ENCODE peak calls at places on chromosome 14, in five cellular contexts. One of them, this sample, is unnamed.

GRCh38 chr14:104253901-104254353 is 115.5 kb downstream of the KIF26A start:
- DNase-seq in ovary: no peak
- DNase-seq in cardiac muscle cell: no peak
- DNase-seq in CD4-positive, CD25-positive, alpha-beta regulatory T cell: no peak
- DNase-seq in CD8-positive, alpha-beta T cell: no peak
- DNase-seq in this sample: no peak

GRCh38 chr14:52078093-52078492 is 9.2 kb upstream of the NID2 start:
- DNase-seq in ovary: no peak
- DNase-seq in cardiac muscle cell: no peak
- DNase-seq in CD4-positive, CD25-positive, alpha-beta regulatory T cell: no peak
- DNase-seq in CD8-positive, alpha-beta T cell: no peak
- DNase-seq in this sample: no peak

GRCh38 chr14:85934123-85934885 is 404.4 kb downstream of the FLRT2 start:
- DNase-seq in ovary: no peak
- DNase-seq in cardiac muscle cell: no peak
- DNase-seq in CD4-positive, CD25-positive, alpha-beta regulatory T cell: peak
- DNase-seq in CD8-positive, alpha-beta T cell: peak
- DNase-seq in this sample: no peak

GRCh38 chr14:54840798-54841197 is 61.8 kb downstream of the GCH1 start:
- DNase-seq in ovary: no peak
- DNase-seq in cardiac muscle cell: no peak
- DNase-seq in CD4-positive, CD25-positive, alpha-beta regulatory T cell: no peak
- DNase-seq in CD8-positive, alpha-beta T cell: no peak
- DNase-seq in this sample: no peak

GRCh38 chr14:100764716-100765115 is 38.0 kb downstream of the DLK1 start:
- DNase-seq in ovary: no peak
- DNase-seq in cardiac muscle cell: no peak
- DNase-seq in CD4-positive, CD25-positive, alpha-beta regulatory T cell: no peak
- DNase-seq in CD8-positive, alpha-beta T cell: no peak
- DNase-seq in this sample: no peak

GRCh38 chr14:96100171-96101064 is 61.3 kb downstream of the C14orf132 start:
- DNase-seq in ovary: peak
- DNase-seq in cardiac muscle cell: peak
- DNase-seq in CD4-positive, CD25-positive, alpha-beta regulatory T cell: peak
- DNase-seq in CD8-positive, alpha-beta T cell: peak
- DNase-seq in this sample: peak

GRCh38 chr14:85195872-85196477 is 334.0 kb upstream of the FLRT2 start:
- DNase-seq in ovary: no peak
- DNase-seq in cardiac muscle cell: no peak
- DNase-seq in CD4-positive, CD25-positive, alpha-beta regulatory T cell: no peak
- DNase-seq in CD8-positive, alpha-beta T cell: no peak
- DNase-seq in this sample: no peak

GRCh38 chr14:67566908-67567307 is 33.2 kb downstream of the PIGH start:
- DNase-seq in ovary: no peak
- DNase-seq in cardiac muscle cell: no peak
- DNase-seq in CD4-positive, CD25-positive, alpha-beta regulatory T cell: no peak
- DNase-seq in CD8-positive, alpha-beta T cell: no peak
- DNase-seq in this sample: no peak

GRCh38 chr14:82125963-82126362 is 592.3 kb upstream of the SEL1L start:
- DNase-seq in ovary: no peak
- DNase-seq in cardiac muscle cell: no peak
- DNase-seq in CD4-positive, CD25-positive, alpha-beta regulatory T cell: no peak
- DNase-seq in CD8-positive, alpha-beta T cell: no peak
- DNase-seq in this sample: no peak

GRCh38 chr14:49770212-49770817 is 2.4 kb downstream of the KLHDC2 start:
- DNase-seq in ovary: no peak
- DNase-seq in cardiac muscle cell: no peak
- DNase-seq in CD4-positive, CD25-positive, alpha-beta regulatory T cell: no peak
- DNase-seq in CD8-positive, alpha-beta T cell: no peak
- DNase-seq in this sample: no peak

GRCh38 chr14:53550776-53551175 is 397.7 kb upstream of the DDHD1 start:
- DNase-seq in ovary: no peak
- DNase-seq in cardiac muscle cell: no peak
- DNase-seq in CD4-positive, CD25-positive, alpha-beta regulatory T cell: no peak
- DNase-seq in CD8-positive, alpha-beta T cell: no peak
- DNase-seq in this sample: no peak

GRCh38 chr14:99118046-99118721 is 153.8 kb downstream of the BCL11B start:
- DNase-seq in ovary: no peak
- DNase-seq in cardiac muscle cell: peak
- DNase-seq in CD4-positive, CD25-positive, alpha-beta regulatory T cell: no peak
- DNase-seq in CD8-positive, alpha-beta T cell: no peak
- DNase-seq in this sample: no peak

GRCh38 chr14:95123895-95124579 is 33.3 kb downstream of the DICER1 start:
- DNase-seq in ovary: no peak
- DNase-seq in cardiac muscle cell: no peak
- DNase-seq in CD4-positive, CD25-positive, alpha-beta regulatory T cell: no peak
- DNase-seq in CD8-positive, alpha-beta T cell: no peak
- DNase-seq in this sample: no peak

GRCh38 chr14:37150414-37150813 is 22.0 kb downstream of the SLC25A21 start:
- DNase-seq in ovary: no peak
- DNase-seq in cardiac muscle cell: peak
- DNase-seq in CD4-positive, CD25-positive, alpha-beta regulatory T cell: no peak
- DNase-seq in CD8-positive, alpha-beta T cell: no peak
- DNase-seq in this sample: no peak

GRCh38 chr14:58104808-58105207 is 47.2 kb downstream of the ARMH4 start:
- DNase-seq in ovary: no peak
- DNase-seq in cardiac muscle cell: no peak
- DNase-seq in CD4-positive, CD25-positive, alpha-beta regulatory T cell: no peak
- DNase-seq in CD8-positive, alpha-beta T cell: no peak
- DNase-seq in this sample: no peak

GRCh38 chr14:55467307-55467706 is 26.9 kb upstream of the TBPL2 start:
- DNase-seq in ovary: no peak
- DNase-seq in cardiac muscle cell: no peak
- DNase-seq in CD4-positive, CD25-positive, alpha-beta regulatory T cell: no peak
- DNase-seq in CD8-positive, alpha-beta T cell: no peak
- DNase-seq in this sample: no peak

GRCh38 chr14:63308723-63309317 is 9.9 kb downstream of the GPHB5 start:
- DNase-seq in ovary: no peak
- DNase-seq in cardiac muscle cell: peak
- DNase-seq in CD4-positive, CD25-positive, alpha-beta regulatory T cell: no peak
- DNase-seq in CD8-positive, alpha-beta T cell: peak
- DNase-seq in this sample: no peak

GRCh38 chr14:28609228-28609828 is 157.3 kb upstream of the FOXG1 start:
- DNase-seq in ovary: no peak
- DNase-seq in cardiac muscle cell: peak
- DNase-seq in CD4-positive, CD25-positive, alpha-beta regulatory T cell: no peak
- DNase-seq in CD8-positive, alpha-beta T cell: no peak
- DNase-seq in this sample: peak

GRCh38 chr14:105945891-105946290 is 419.5 kb downstream of the TMEM121 start:
- DNase-seq in ovary: no peak
- DNase-seq in cardiac muscle cell: no peak
- DNase-seq in CD4-positive, CD25-positive, alpha-beta regulatory T cell: peak
- DNase-seq in CD8-positive, alpha-beta T cell: no peak
- DNase-seq in this sample: no peak

GRCh38 chr14:22510527-22511110 is 78.4 kb downstream of the DAD1 start:
- DNase-seq in ovary: no peak
- DNase-seq in cardiac muscle cell: no peak
- DNase-seq in CD4-positive, CD25-positive, alpha-beta regulatory T cell: no peak
- DNase-seq in CD8-positive, alpha-beta T cell: no peak
- DNase-seq in this sample: no peak

GRCh38 chr14:54462048-54462447 is 20.9 kb upstream of the CNIH1 start:
- DNase-seq in ovary: no peak
- DNase-seq in cardiac muscle cell: no peak
- DNase-seq in CD4-positive, CD25-positive, alpha-beta regulatory T cell: no peak
- DNase-seq in CD8-positive, alpha-beta T cell: no peak
- DNase-seq in this sample: no peak

GRCh38 chr14:51828017-51828797 is 32.2 kb upstream of the GNG2 start:
- DNase-seq in ovary: no peak
- DNase-seq in cardiac muscle cell: no peak
- DNase-seq in CD4-positive, CD25-positive, alpha-beta regulatory T cell: no peak
- DNase-seq in CD8-positive, alpha-beta T cell: peak
- DNase-seq in this sample: no peak

GRCh38 chr14:59422069-59422881 is 42.9 kb downstream of the GPR135 start:
- DNase-seq in ovary: no peak
- DNase-seq in cardiac muscle cell: peak
- DNase-seq in CD4-positive, CD25-positive, alpha-beta regulatory T cell: no peak
- DNase-seq in CD8-positive, alpha-beta T cell: no peak
- DNase-seq in this sample: no peak

GRCh38 chr14:58947816-58948440 is 240.5 kb upstream of the DAAM1 start:
- DNase-seq in ovary: no peak
- DNase-seq in cardiac muscle cell: peak
- DNase-seq in CD4-positive, CD25-positive, alpha-beta regulatory T cell: no peak
- DNase-seq in CD8-positive, alpha-beta T cell: no peak
- DNase-seq in this sample: no peak

GRCh38 chr14:30045720-30046119 is 118.1 kb upstream of the PRKD1 start:
- DNase-seq in ovary: no peak
- DNase-seq in cardiac muscle cell: no peak
- DNase-seq in CD4-positive, CD25-positive, alpha-beta regulatory T cell: no peak
- DNase-seq in CD8-positive, alpha-beta T cell: no peak
- DNase-seq in this sample: no peak

GRCh38 chr14:101878222-101879211 is 85.9 kb upstream of the DYNC1H1 start:
- DNase-seq in ovary: no peak
- DNase-seq in cardiac muscle cell: no peak
- DNase-seq in CD4-positive, CD25-positive, alpha-beta regulatory T cell: no peak
- DNase-seq in CD8-positive, alpha-beta T cell: peak
- DNase-seq in this sample: no peak

DNA sequence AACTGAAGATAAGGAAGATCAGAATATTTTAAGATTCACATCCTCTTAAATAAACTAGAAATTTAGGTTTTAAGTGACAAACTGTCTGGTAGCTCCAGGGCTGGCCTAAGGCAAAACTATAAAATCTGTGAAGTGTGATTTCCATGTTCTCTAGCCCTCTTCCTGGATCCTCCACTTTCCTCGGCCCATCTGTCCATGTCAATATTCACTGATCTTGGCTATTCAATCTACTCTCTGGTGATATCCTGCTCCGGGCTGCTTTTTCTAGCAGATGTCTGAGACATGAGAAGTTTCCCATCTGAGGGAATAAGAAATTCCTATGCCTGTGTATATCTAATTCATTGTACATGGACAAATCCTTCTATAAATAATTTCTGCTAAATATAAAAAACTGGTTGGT is 500.4 kb downstream of the GALC start:
- DNase-seq in ovary: no peak
- DNase-seq in cardiac muscle cell: no peak
- DNase-seq in CD4-positive, CD25-positive, alpha-beta regulatory T cell: no peak
- DNase-seq in CD8-positive, alpha-beta T cell: no peak
- DNase-seq in this sample: no peak
- H3K27ac ChIP-seq in ovary: no peak
- H3K27ac ChIP-seq in cardiac muscle cell: no peak
- H3K27ac ChIP-seq in CD4-positive, CD25-positive, alpha-beta regulatory T cell: no peak
- H3K27ac ChIP-seq in CD8-positive, alpha-beta T cell: no peak
- H3K27ac ChIP-seq in this sample: no peak

GRCh38 chr14:71593966-71594365 is 338.3 kb upstream of the RGS6 start:
- DNase-seq in ovary: no peak
- DNase-seq in cardiac muscle cell: no peak
- DNase-seq in CD4-positive, CD25-positive, alpha-beta regulatory T cell: no peak
- DNase-seq in CD8-positive, alpha-beta T cell: no peak
- DNase-seq in this sample: no peak

GRCh38 chr14:71590131-71590530 is 342.1 kb upstream of the RGS6 start:
- DNase-seq in ovary: no peak
- DNase-seq in cardiac muscle cell: no peak
- DNase-seq in CD4-positive, CD25-positive, alpha-beta regulatory T cell: no peak
- DNase-seq in CD8-positive, alpha-beta T cell: no peak
- DNase-seq in this sample: no peak

GRCh38 chr14:71591929-71592328 is 340.3 kb upstream of the RGS6 start:
- DNase-seq in ovary: no peak
- DNase-seq in cardiac muscle cell: no peak
- DNase-seq in CD4-positive, CD25-positive, alpha-beta regulatory T cell: no peak
- DNase-seq in CD8-positive, alpha-beta T cell: no peak
- DNase-seq in this sample: no peak

GRCh38 chr14:71594828-71595227 is 337.4 kb upstream of the RGS6 start:
- DNase-seq in ovary: no peak
- DNase-seq in cardiac muscle cell: no peak
- DNase-seq in CD4-positive, CD25-positive, alpha-beta regulatory T cell: no peak
- DNase-seq in CD8-positive, alpha-beta T cell: no peak
- DNase-seq in this sample: no peak

GRCh38 chr14:71592361-71592760 is 339.9 kb upstream of the RGS6 start:
- DNase-seq in ovary: no peak
- DNase-seq in cardiac muscle cell: peak
- DNase-seq in CD4-positive, CD25-positive, alpha-beta regulatory T cell: no peak
- DNase-seq in CD8-positive, alpha-beta T cell: no peak
- DNase-seq in this sample: no peak
- H3K27ac ChIP-seq in ovary: no peak
- H3K27ac ChIP-seq in cardiac muscle cell: no peak
- H3K27ac ChIP-seq in CD4-positive, CD25-positive, alpha-beta regulatory T cell: no peak
- H3K27ac ChIP-seq in CD8-positive, alpha-beta T cell: no peak
- H3K27ac ChIP-seq in this sample: no peak

DNA sequence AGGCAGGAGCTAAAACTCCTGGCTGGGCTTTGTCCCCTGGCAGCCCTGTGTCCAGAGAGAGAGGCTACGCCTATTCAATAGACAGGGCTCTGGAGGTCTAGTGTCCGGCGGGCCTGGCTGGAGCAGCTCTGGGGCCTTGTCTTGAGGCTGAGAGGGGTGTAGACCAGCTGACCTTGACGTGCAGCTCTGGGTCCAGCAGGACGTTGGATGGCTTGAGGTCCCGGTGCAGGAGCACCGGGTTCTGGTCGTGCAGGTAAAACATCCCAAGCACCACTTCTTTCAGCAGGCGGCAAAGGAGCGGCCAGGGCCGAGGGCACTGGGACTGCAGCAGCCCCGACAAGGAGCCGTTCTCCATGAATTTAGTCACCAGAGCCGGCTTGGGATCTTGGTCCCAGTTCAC is 948 bp downstream of the RIPK3 start:
- DNase-seq in ovary: no peak
- DNase-seq in cardiac muscle cell: no peak
- DNase-seq in CD4-positive, CD25-positive, alpha-beta regulatory T cell: no peak
- DNase-seq in CD8-positive, alpha-beta T cell: no peak
- DNase-seq in this sample: no peak
- H3K27ac ChIP-seq in ovary: no peak
- H3K27ac ChIP-seq in cardiac muscle cell: no peak
- H3K27ac ChIP-seq in CD4-positive, CD25-positive, alpha-beta regulatory T cell: no peak
- H3K27ac ChIP-seq in CD8-positive, alpha-beta T cell: no peak
- H3K27ac ChIP-seq in this sample: no peak

GRCh38 chr14:69879175-69880047 is at the start of gene SMOC1:
- DNase-seq in ovary: peak
- DNase-seq in cardiac muscle cell: peak
- DNase-seq in CD4-positive, CD25-positive, alpha-beta regulatory T cell: no peak
- DNase-seq in CD8-positive, alpha-beta T cell: no peak
- DNase-seq in this sample: no peak

GRCh38 chr14:69880051-69880487 is 853 bp downstream of the SMOC1 start:
- DNase-seq in ovary: no peak
- DNase-seq in cardiac muscle cell: peak
- DNase-seq in CD4-positive, CD25-positive, alpha-beta regulatory T cell: no peak
- DNase-seq in CD8-positive, alpha-beta T cell: no peak
- DNase-seq in this sample: no peak

GRCh38 chr14:69882086-69882864 is 3.1 kb downstream of the SMOC1 start:
- DNase-seq in ovary: no peak
- DNase-seq in cardiac muscle cell: no peak
- DNase-seq in CD4-positive, CD25-positive, alpha-beta regulatory T cell: no peak
- DNase-seq in CD8-positive, alpha-beta T cell: no peak
- DNase-seq in this sample: no peak

GRCh38 chr14:69882915-69883314 is 3.7 kb downstream of the SMOC1 start:
- DNase-seq in ovary: no peak
- DNase-seq in cardiac muscle cell: no peak
- DNase-seq in CD4-positive, CD25-positive, alpha-beta regulatory T cell: no peak
- DNase-seq in CD8-positive, alpha-beta T cell: no peak
- DNase-seq in this sample: no peak

DNA sequence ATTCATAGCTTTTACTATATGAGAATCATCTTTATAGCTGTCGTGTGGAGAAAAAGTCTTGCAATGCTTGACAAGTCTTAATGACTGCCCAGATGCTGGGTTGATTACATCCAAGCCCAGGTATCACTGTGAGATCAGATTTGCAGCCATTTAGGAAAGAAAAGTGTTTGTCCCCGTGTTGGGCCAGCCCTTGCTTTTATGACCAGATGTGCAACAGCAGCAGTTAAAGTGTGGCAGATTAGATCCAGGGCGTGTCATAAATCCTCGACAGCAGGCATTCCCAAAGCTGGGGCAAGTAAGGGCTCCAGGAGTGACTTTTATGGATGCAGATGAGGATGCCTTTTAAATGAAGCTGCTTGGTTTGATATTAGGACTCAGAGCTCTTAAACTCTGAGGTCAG is 1.6 kb downstream of the SMOC1 start:
- DNase-seq in ovary: no peak
- DNase-seq in cardiac muscle cell: no peak
- DNase-seq in CD4-positive, CD25-positive, alpha-beta regulatory T cell: no peak
- DNase-seq in CD8-positive, alpha-beta T cell: no peak
- DNase-seq in this sample: no peak
- H3K27ac ChIP-seq in ovary: no peak
- H3K27ac ChIP-seq in cardiac muscle cell: no peak
- H3K27ac ChIP-seq in CD4-positive, CD25-positive, alpha-beta regulatory T cell: no peak
- H3K27ac ChIP-seq in CD8-positive, alpha-beta T cell: no peak
- H3K27ac ChIP-seq in this sample: no peak

This sample was measured in caudate nucleus.